ENCODE peak calls at places on chromosomes 5 and 9, in six cellular contexts. S, E, K, G, D and B are unnamed samples.

GRCh38 chr5:141973871-141974595 is 5.1 kb downstream of the RNF14 start:
- DNase-seq in S (no peak), E (no peak), K (no peak), G (no peak), D (peak), B (no peak)

GRCh38 chr5:113450366-113451328 is 15.9 kb upstream of the TSSK1B start:
- DNase-seq in S (no peak), E (no peak), K (no peak), G (no peak), D (no peak), B (no peak)

GRCh38 chr5:73119492-73120157 is 750 bp upstream of the TMEM171 start:
- DNase-seq in S (no peak), E (no peak), K (no peak), G (no peak), D (no peak), B (no peak)

GRCh38 chr5:137594717-137595116 is 95.6 kb upstream of the SPOCK1 start:
- DNase-seq in S (no peak), E (no peak), K (no peak), G (no peak), D (no peak), B (no peak)

GRCh38 chr5:82073179-82073578 is 101.4 kb downstream of the ATG10 start:
- DNase-seq in S (no peak), E (no peak), K (no peak), G (no peak), D (no peak), B (no peak)

GRCh38 chr5:54746777-54747398 is 229.3 kb downstream of the SNX18 start:
- DNase-seq in S (no peak), E (no peak), K (no peak), G (no peak), D (no peak), B (no peak)

GRCh38 chr5:124702442-124703024 is 43.9 kb downstream of the ZNF608 start:
- DNase-seq in S (no peak), E (no peak), K (no peak), G (no peak), D (no peak), B (no peak)

GRCh38 chr9:86767373-86767772 is 179.9 kb downstream of the GAS1 start:
- DNase-seq in S (no peak), E (no peak), K (no peak), G (no peak), D (no peak), B (no peak)

GRCh38 chr5:24110019-24110615 is 534.7 kb downstream of the CDH10 start:
- DNase-seq in S (no peak), E (no peak), K (no peak), G (peak), D (peak), B (no peak)

GRCh38 chr9:78144663-78145377 is 91.1 kb upstream of the CEP78 start:
- DNase-seq in S (no peak), E (no peak), K (no peak), G (no peak), D (no peak), B (no peak)

GRCh38 chr9:123425261-123425821 is 69.3 kb downstream of the CRB2 start:
- DNase-seq in S (no peak), E (no peak), K (no peak), G (no peak), D (no peak), B (peak)

GRCh38 chr5:134438641-134439621 is 27.2 kb upstream of the CDKN2AIPNL start:
- DNase-seq in S (no peak), E (no peak), K (no peak), G (no peak), D (peak), B (peak)

GRCh38 chr5:75681125-75681830 is 36.0 kb downstream of the POC5 start:
- DNase-seq in S (no peak), E (no peak), K (no peak), G (peak), D (peak), B (no peak)

GRCh38 chr9:114357911-114358328 is 28.3 kb downstream of the ORM2 start:
- DNase-seq in S (no peak), E (no peak), K (no peak), G (no peak), D (no peak), B (no peak)

GRCh38 chr5:130642461-130642860 is 522.6 kb downstream of the HINT1 start:
- DNase-seq in S (no peak), E (no peak), K (no peak), G (no peak), D (no peak), B (no peak)

GRCh38 chr9:13804532-13804931 is 509.4 kb downstream of the NFIB start:
- DNase-seq in S (no peak), E (no peak), K (no peak), G (no peak), D (no peak), B (no peak)

GRCh38 chr9:97853056-97853843 is at the start of gene FOXE1:
- DNase-seq in S (no peak), E (no peak), K (no peak), G (no peak), D (no peak), B (no peak)

GRCh38 chr5:175207321-175208040 is 236.5 kb downstream of the DRD1 start:
- DNase-seq in S (no peak), E (no peak), K (no peak), G (peak), D (no peak), B (no peak)

GRCh38 chr5:174312641-174313040 is 267.1 kb downstream of the NSG2 start:
- DNase-seq in S (peak), E (peak), K (no peak), G (no peak), D (no peak), B (peak)

GRCh38 chr5:140111043-140111858 is 2.7 kb upstream of the PURA start:
- DNase-seq in S (no peak), E (no peak), K (no peak), G (no peak), D (no peak), B (no peak)

GRCh38 chr5:35202319-35203111 is 27.8 kb downstream of the PRLR start:
- DNase-seq in S (no peak), E (no peak), K (peak), G (peak), D (peak), B (no peak)

GRCh38 chr5:133758641-133759040 is 146.3 kb upstream of the FSTL4 start:
- DNase-seq in S (no peak), E (no peak), K (no peak), G (no peak), D (no peak), B (peak)

GRCh38 chr5:142888469-142889085 is 118.4 kb downstream of the ARHGAP26 start:
- DNase-seq in S (no peak), E (no peak), K (no peak), G (peak), D (peak), B (no peak)

GRCh38 chr5:179143446-179143845 is 83.3 kb downstream of the ZNF354C start:
- DNase-seq in S (no peak), E (no peak), K (no peak), G (no peak), D (no peak), B (no peak)

GRCh38 chr5:8585230-8586018 is 716.5 kb downstream of the MTRR start:
- DNase-seq in S (no peak), E (no peak), K (no peak), G (no peak), D (no peak), B (no peak)

GRCh38 chr5:18281947-18282557 is 647.8 kb downstream of the TAF11L14 start:
- DNase-seq in S (no peak), E (no peak), K (no peak), G (peak), D (peak), B (no peak)

GRCh38 chr9:124593080-124594058 is 86.2 kb upstream of the NR5A1 start:
- DNase-seq in S (no peak), E (no peak), K (no peak), G (peak), D (no peak), B (no peak)

GRCh38 chr9:74499770-74500583 is 2.8 kb downstream of the RORB start:
- DNase-seq in S (no peak), E (peak), K (no peak), G (no peak), D (no peak), B (no peak)

GRCh38 chr5:133401731-133402347 is 210.5 kb downstream of the FSTL4 start:
- DNase-seq in S (no peak), E (peak), K (no peak), G (no peak), D (no peak), B (peak)